ENCODE peak calls at places on chromosomes 5 and 9, in five cellular contexts. One of them, this sample, is unnamed.

GRCh38 chr9:123544007-123544827 is 188.2 kb downstream of the CRB2 start:
- DNase-seq in mesenchymal stem cell: peak; percentile 55
- DNase-seq in H1: no peak
- DNase-seq in IMR-90: peak; percentile 54
- DNase-seq in trophoblast cell: no peak
- DNase-seq in this sample: no peak

GRCh38 chr9:78213696-78214095 is 22.2 kb upstream of the CEP78 start:
- DNase-seq in mesenchymal stem cell: peak; percentile 27
- DNase-seq in H1: no peak
- DNase-seq in IMR-90: no peak
- DNase-seq in trophoblast cell: no peak
- DNase-seq in this sample: no peak

GRCh38 chr9:133631111-133631510 is 5.1 kb upstream of the DBH start:
- DNase-seq in mesenchymal stem cell: no peak
- DNase-seq in H1: no peak
- DNase-seq in IMR-90: no peak
- DNase-seq in trophoblast cell: no peak
- DNase-seq in this sample: no peak

GRCh38 chr9:137804908-137805356 is 72.7 kb upstream of the CACNA1B start:
- DNase-seq in mesenchymal stem cell: peak; percentile 14
- DNase-seq in H1: no peak
- DNase-seq in IMR-90: peak; percentile 47
- DNase-seq in trophoblast cell: no peak
- DNase-seq in this sample: no peak

GRCh38 chr9:33794560-33794959 is 801 bp upstream of the PRSS3 start:
- DNase-seq in mesenchymal stem cell: no peak
- DNase-seq in H1: no peak
- DNase-seq in IMR-90: no peak
- DNase-seq in trophoblast cell: no peak
- DNase-seq in this sample: no peak

GRCh38 chr9:7507539-7508251 is 291.9 kb downstream of the DMAC1 start:
- DNase-seq in mesenchymal stem cell: no peak
- DNase-seq in H1: no peak
- DNase-seq in IMR-90: no peak
- DNase-seq in trophoblast cell: no peak
- DNase-seq in this sample: no peak

GRCh38 chr5:57735754-57736153 is 253.1 kb upstream of the ACTBL2 start:
- DNase-seq in mesenchymal stem cell: peak; percentile 88
- DNase-seq in H1: no peak
- DNase-seq in IMR-90: peak; percentile 96
- DNase-seq in trophoblast cell: peak; percentile 21
- DNase-seq in this sample: no peak

GRCh38 chr9:131578778-131579504 is 33.6 kb downstream of the PRRT1B start:
- DNase-seq in mesenchymal stem cell: no peak
- DNase-seq in H1: no peak
- DNase-seq in IMR-90: no peak
- DNase-seq in trophoblast cell: no peak
- DNase-seq in this sample: no peak

GRCh38 chr5:4868140-4868735 is 271.9 kb upstream of the ADAMTS16 start:
- DNase-seq in mesenchymal stem cell: peak; percentile 1
- DNase-seq in H1: no peak
- DNase-seq in IMR-90: no peak
- DNase-seq in trophoblast cell: peak; percentile 39
- DNase-seq in this sample: peak; percentile 64

GRCh38 chr5:35202319-35203111 is 27.8 kb downstream of the PRLR start:
- DNase-seq in mesenchymal stem cell: peak; percentile 60
- DNase-seq in H1: peak; percentile 25
- DNase-seq in IMR-90: peak; percentile 52
- DNase-seq in trophoblast cell: peak; percentile 45
- DNase-seq in this sample: peak; percentile 71

GRCh38 chr9:81776390-81776789 is 87.0 kb upstream of the TLE1 start:
- DNase-seq in mesenchymal stem cell: peak; percentile 29
- DNase-seq in H1: no peak
- DNase-seq in IMR-90: no peak
- DNase-seq in trophoblast cell: no peak
- DNase-seq in this sample: no peak

GRCh38 chr9:35636135-35636876 is 14.4 kb downstream of the SIT1 start:
- DNase-seq in mesenchymal stem cell: no peak
- DNase-seq in H1: no peak
- DNase-seq in IMR-90: no peak
- DNase-seq in trophoblast cell: no peak
- DNase-seq in this sample: no peak

GRCh38 chr5:170623576-170624181 is 119.9 kb downstream of the KCNIP1 start:
- DNase-seq in mesenchymal stem cell: peak; percentile 61
- DNase-seq in H1: no peak
- DNase-seq in IMR-90: peak; percentile 52
- DNase-seq in trophoblast cell: peak; percentile 53
- DNase-seq in this sample: peak; percentile 84

GRCh38 chr5:82352146-82352791 is 74.1 kb upstream of the RPS23 start:
- DNase-seq in mesenchymal stem cell: no peak
- DNase-seq in H1: no peak
- DNase-seq in IMR-90: peak; percentile 50
- DNase-seq in trophoblast cell: no peak
- DNase-seq in this sample: no peak

GRCh38 chr5:73948720-73949119 is 322.7 kb downstream of the ARHGEF28 start:
- DNase-seq in mesenchymal stem cell: peak; percentile 81
- DNase-seq in H1: no peak
- DNase-seq in IMR-90: peak; percentile 51
- DNase-seq in trophoblast cell: no peak
- DNase-seq in this sample: no peak

GRCh38 chr9:31541626-31542025 is 842.8 kb upstream of the ACO1 start:
- DNase-seq in mesenchymal stem cell: no peak
- DNase-seq in H1: no peak
- DNase-seq in IMR-90: no peak
- DNase-seq in trophoblast cell: no peak
- DNase-seq in this sample: no peak

GRCh38 chr9:114691046-114691955 is 9.3 kb upstream of the TEX48 start:
- DNase-seq in mesenchymal stem cell: peak; percentile 88
- DNase-seq in H1: no peak
- DNase-seq in IMR-90: peak; percentile 91
- DNase-seq in trophoblast cell: no peak
- DNase-seq in this sample: no peak

GRCh38 chr9:116147821-116148220 is 5.8 kb upstream of the PAPPA start:
- DNase-seq in mesenchymal stem cell: no peak
- DNase-seq in H1: no peak
- DNase-seq in IMR-90: no peak
- DNase-seq in trophoblast cell: no peak
- DNase-seq in this sample: no peak

GRCh38 chr9:86705474-86705873 is 241.8 kb downstream of the GAS1 start:
- DNase-seq in mesenchymal stem cell: no peak
- DNase-seq in H1: no peak
- DNase-seq in IMR-90: peak; percentile 85
- DNase-seq in trophoblast cell: no peak
- DNase-seq in this sample: no peak

GRCh38 chr5:33964132-33964531 is 20.4 kb downstream of the SLC45A2 start:
- DNase-seq in mesenchymal stem cell: no peak
- DNase-seq in H1: no peak
- DNase-seq in IMR-90: no peak
- DNase-seq in trophoblast cell: no peak
- DNase-seq in this sample: no peak

GRCh38 chr5:62593331-62593730 is 14.7 kb downstream of the LRRC70 start:
- DNase-seq in mesenchymal stem cell: peak; percentile 41
- DNase-seq in H1: no peak
- DNase-seq in IMR-90: peak; percentile 52
- DNase-seq in trophoblast cell: no peak
- DNase-seq in this sample: no peak

GRCh38 chr9:134136117-134136996 is 475 bp downstream of the WDR5 start:
- DNase-seq in mesenchymal stem cell: peak; percentile 37
- DNase-seq in H1: no peak
- DNase-seq in IMR-90: peak; percentile 13
- DNase-seq in trophoblast cell: no peak
- DNase-seq in this sample: no peak

GRCh38 chr9:98391884-98392283 is 136.4 kb upstream of the TBC1D2 start:
- DNase-seq in mesenchymal stem cell: no peak
- DNase-seq in H1: no peak
- DNase-seq in IMR-90: no peak
- DNase-seq in trophoblast cell: no peak
- DNase-seq in this sample: no peak

GRCh38 chr5:134106991-134107701 is 7.3 kb upstream of the TCF7 start:
- DNase-seq in mesenchymal stem cell: no peak
- DNase-seq in H1: no peak
- DNase-seq in IMR-90: no peak
- DNase-seq in trophoblast cell: peak; percentile 52
- DNase-seq in this sample: no peak

GRCh38 chr9:94300470-94301301 is 27.8 kb downstream of the NUTM2F start:
- DNase-seq in mesenchymal stem cell: no peak
- DNase-seq in H1: no peak
- DNase-seq in IMR-90: no peak
- DNase-seq in trophoblast cell: no peak
- DNase-seq in this sample: no peak

GRCh38 chr5:473344-474192 is 30.6 kb downstream of the EXOC3 start:
- DNase-seq in mesenchymal stem cell: peak; percentile 66
- DNase-seq in H1: no peak
- DNase-seq in IMR-90: peak; percentile 34
- DNase-seq in trophoblast cell: peak; percentile 28
- DNase-seq in this sample: no peak

GRCh38 chr5:142246263-142246662 is 78.6 kb downstream of the SPRY4 start:
- DNase-seq in mesenchymal stem cell: no peak
- DNase-seq in H1: no peak
- DNase-seq in IMR-90: peak; percentile 52
- DNase-seq in trophoblast cell: no peak
- DNase-seq in this sample: no peak

GRCh38 chr5:36763454-36763853 is 113.1 kb upstream of the NIPBL start:
- DNase-seq in mesenchymal stem cell: no peak
- DNase-seq in H1: no peak
- DNase-seq in IMR-90: no peak
- DNase-seq in trophoblast cell: no peak
- DNase-seq in this sample: no peak
- H2AK5ac ChIP-seq in mesenchymal stem cell: no peak overlapping the region
- H2AK5ac ChIP-seq in H1: no peak overlapping the region
- H2AK5ac ChIP-seq in IMR-90: no peak overlapping the region
- H2AK5ac ChIP-seq in trophoblast cell: no peak overlapping the region
- H2AK5ac ChIP-seq in this sample: no peak overlapping the region

GRCh38 chr9:136264803-136265405 is 19.3 kb upstream of the QSOX2 start:
- DNase-seq in mesenchymal stem cell: no peak
- DNase-seq in H1: no peak
- DNase-seq in IMR-90: no peak
- DNase-seq in trophoblast cell: no peak
- DNase-seq in this sample: no peak

GRCh38 chr9:136262671-136263178 is 17.1 kb upstream of the QSOX2 start:
- DNase-seq in mesenchymal stem cell: no peak
- DNase-seq in H1: no peak
- DNase-seq in IMR-90: no peak
- DNase-seq in trophoblast cell: no peak
- DNase-seq in this sample: no peak

GRCh38 chr9:136265561-136266355 is 20.1 kb upstream of the QSOX2 start:
- DNase-seq in mesenchymal stem cell: no peak
- DNase-seq in H1: no peak
- DNase-seq in IMR-90: no peak
- DNase-seq in trophoblast cell: no peak
- DNase-seq in this sample: no peak

GRCh38 chr9:136261686-136262430 is 16.2 kb upstream of the QSOX2 start:
- DNase-seq in mesenchymal stem cell: no peak
- DNase-seq in H1: no peak
- DNase-seq in IMR-90: no peak
- DNase-seq in trophoblast cell: no peak
- DNase-seq in this sample: no peak

DNA sequence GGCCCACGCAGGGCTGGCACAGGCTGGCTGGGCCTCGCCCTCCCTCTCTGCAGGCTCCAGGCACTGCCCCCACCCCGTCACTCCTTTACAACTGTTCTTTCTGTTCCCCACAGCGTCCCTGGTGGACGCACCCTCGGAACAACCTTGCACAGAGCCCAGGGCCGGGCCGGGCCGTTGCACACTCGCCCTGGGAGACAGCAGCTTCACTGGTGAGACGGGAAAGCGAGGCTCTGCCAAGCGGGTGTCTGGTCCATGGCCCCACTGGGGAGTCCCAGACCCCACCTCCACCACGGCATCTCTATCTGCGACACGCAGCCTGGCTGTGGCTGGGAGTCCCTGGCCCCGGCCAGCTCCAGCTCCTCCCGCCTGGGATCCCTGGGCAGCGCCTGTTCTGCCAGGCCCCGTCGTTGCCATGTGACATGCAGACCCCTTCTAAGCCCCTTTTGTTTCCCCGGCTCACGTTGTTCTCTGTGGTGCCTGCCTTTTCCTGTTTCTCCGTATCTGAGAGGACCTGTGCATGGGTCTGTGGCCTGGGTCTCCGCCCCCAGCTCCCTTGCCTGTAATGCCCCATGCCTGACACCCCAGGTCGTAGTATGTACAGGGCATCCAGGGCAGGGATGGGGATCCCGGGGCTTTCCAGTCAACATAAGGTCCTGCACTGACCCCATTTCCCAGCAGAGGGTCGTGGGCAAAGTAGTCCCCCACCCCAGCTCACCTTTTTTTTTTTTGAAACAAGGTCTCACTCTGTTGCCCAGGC is 18.6 kb upstream of the QSOX2 start:
- DNase-seq in mesenchymal stem cell: no peak
- DNase-seq in H1: no peak
- DNase-seq in IMR-90: no peak
- DNase-seq in trophoblast cell: no peak
- DNase-seq in this sample: no peak
- H3K4me2 ChIP-seq in mesenchymal stem cell: no peak overlapping the region
- H3K4me2 ChIP-seq in H1: no peak overlapping the region
- H3K4me2 ChIP-seq in IMR-90: no peak overlapping the region
- H3K4me2 ChIP-seq in trophoblast cell: no peak overlapping the region
- H3K4me2 ChIP-seq in this sample: no peak overlapping the region

GRCh38 chr5:176830422-176831025 is 20.2 kb downstream of the UNC5A start:
- DNase-seq in mesenchymal stem cell: no peak
- DNase-seq in H1: no peak
- DNase-seq in IMR-90: no peak
- DNase-seq in trophoblast cell: no peak
- DNase-seq in this sample: no peak
- H4K8ac ChIP-seq in mesenchymal stem cell: no peak overlapping the region
- H4K8ac ChIP-seq in H1: no peak overlapping the region
- H4K8ac ChIP-seq in IMR-90: no peak overlapping the region
- H4K8ac ChIP-seq in trophoblast cell: no peak overlapping the region
- H4K8ac ChIP-seq in this sample: no peak overlapping the region

GRCh38 chr9:14158136-14158781 is 155.7 kb downstream of the NFIB start:
- DNase-seq in mesenchymal stem cell: no peak
- DNase-seq in H1: no peak
- DNase-seq in IMR-90: no peak
- DNase-seq in trophoblast cell: no peak
- DNase-seq in this sample: no peak

GRCh38 chr9:14153310-14153720 is 160.6 kb downstream of the NFIB start:
- DNase-seq in mesenchymal stem cell: no peak
- DNase-seq in H1: no peak
- DNase-seq in IMR-90: no peak
- DNase-seq in trophoblast cell: no peak
- DNase-seq in this sample: no peak

GRCh38 chr9:14158911-14159310 is 155.0 kb downstream of the NFIB start:
- DNase-seq in mesenchymal stem cell: no peak
- DNase-seq in H1: no peak
- DNase-seq in IMR-90: peak; percentile 79
- DNase-seq in trophoblast cell: no peak
- DNase-seq in this sample: no peak

GRCh38 chr9:14156046-14156445 is 157.9 kb downstream of the NFIB start:
- DNase-seq in mesenchymal stem cell: no peak
- DNase-seq in H1: no peak
- DNase-seq in IMR-90: no peak
- DNase-seq in trophoblast cell: no peak
- DNase-seq in this sample: no peak

DNA sequence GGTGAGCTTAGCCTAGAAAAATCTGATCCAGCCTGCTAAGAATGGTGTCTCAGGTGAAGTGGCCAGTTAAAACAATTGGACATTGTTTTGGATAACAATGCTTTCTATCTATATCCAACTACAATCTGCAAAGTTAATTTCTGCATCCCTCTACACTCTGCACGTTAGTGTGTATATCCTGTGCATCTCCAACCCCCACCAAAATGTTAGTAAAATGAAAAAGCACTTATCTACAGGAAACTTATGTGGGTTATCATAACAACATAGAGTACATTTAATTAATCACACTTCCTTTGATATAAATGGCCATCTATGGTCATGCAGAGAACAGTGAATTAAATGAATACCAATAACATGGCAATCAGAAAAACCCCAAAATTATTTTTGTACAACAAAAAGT is 158.7 kb downstream of the NFIB start:
- DNase-seq in mesenchymal stem cell: no peak
- DNase-seq in H1: no peak
- DNase-seq in IMR-90: no peak
- DNase-seq in trophoblast cell: no peak
- DNase-seq in this sample: no peak
- H2AK5ac ChIP-seq in mesenchymal stem cell: no peak overlapping the region
- H2AK5ac ChIP-seq in H1: no peak overlapping the region
- H2AK5ac ChIP-seq in IMR-90: no peak overlapping the region
- H2AK5ac ChIP-seq in trophoblast cell: no peak overlapping the region
- H2AK5ac ChIP-seq in this sample: no peak overlapping the region

This sample was measured in H9.